ENCODE peak calls at places on chromosomes 12 and 14, in seven cellular contexts. M is GM12878, S is SK-N-SH, T is GM12891, C is HepG2, Q is K562, N is H1. E is an unnamed sample.

GRCh38 chr12:131836714-131837397 is 8.7 kb downstream of the MMP17 start:
- DNase-seq in M (no peak), S (no peak), T (no peak), C (no peak), Q (no peak), N (no peak), E (no peak)

GRCh38 chr12:21294176-21294575 is 40.5 kb downstream of the SLCO1A2 start:
- DNase-seq in M (no peak), S (no peak), T (no peak), C (no peak), Q (no peak), N (no peak), E (no peak)

GRCh38 chr14:69615471-69616407 is 4.3 kb downstream of the SUSD6 start:
- DNase-seq in M (peak), S (no peak), T (no peak), C (no peak), Q (no peak), N (no peak), E (no peak)

GRCh38 chr14:101624579-101624978 is 63.3 kb downstream of the DIO3 start:
- DNase-seq in M (no peak), S (no peak), T (no peak), C (no peak), Q (no peak), N (no peak), E (no peak)

GRCh38 chr14:76826122-76826521 is at the start of gene LRRC74A:
- DNase-seq in M (no peak), S (no peak), T (no peak), C (no peak), Q (no peak), N (no peak), E (no peak)

GRCh38 chr12:45745861-45746277 is 16.4 kb downstream of the ARID2 start:
- DNase-seq in M (no peak), S (peak), T (no peak), C (no peak), Q (no peak), N (no peak), E (no peak)

GRCh38 chr14:66379116-66379515 is 107.1 kb upstream of the CCDC196 start:
- DNase-seq in M (no peak), S (no peak), T (no peak), C (no peak), Q (no peak), N (no peak), E (no peak)

GRCh38 chr12:73308079-73308478 is 1035.9 kb downstream of the TRHDE start:
- DNase-seq in M (no peak), S (no peak), T (no peak), C (no peak), Q (no peak), N (no peak), E (no peak)

GRCh38 chr12:120598674-120599463 is 17.7 kb upstream of the POP5 start:
- DNase-seq in M (no peak), S (no peak), T (no peak), C (peak), Q (no peak), N (no peak), E (no peak)

GRCh38 chr14:68362841-68363240 is 430.0 kb downstream of the ZFP36L1 start:
- DNase-seq in M (no peak), S (no peak), T (no peak), C (no peak), Q (no peak), N (no peak), E (no peak)

GRCh38 chr12:67593041-67593870 is 55.3 kb upstream of the DYRK2 start:
- DNase-seq in M (no peak), S (no peak), T (no peak), C (no peak), Q (no peak), N (no peak), E (no peak)

GRCh38 chr12:12376636-12377448 is 20.0 kb downstream of the BORCS5 start:
- DNase-seq in M (peak), S (peak), T (peak), C (peak), Q (peak), N (no peak), E (peak)

GRCh38 chr12:110689002-110689600 is at the start of gene HVCN1:
- DNase-seq in M (no peak), S (peak), T (peak), C (no peak), Q (peak), N (peak), E (peak)

GRCh38 chr12:127548123-127548553 is 718.8 kb upstream of the TMEM132C start:
- DNase-seq in M (no peak), S (no peak), T (no peak), C (no peak), Q (no peak), N (no peak), E (no peak)
- TF ChIP-seq TAF1 in M (no peak), S (no peak), T (no peak), C (no peak), Q (no peak), N (no peak), E (no peak)

GRCh38 chr12:105331805-105332251 is 1.3 kb downstream of the C12orf75 start:
- DNase-seq in M (no peak), S (peak), T (no peak), C (peak), Q (no peak), N (no peak), E (no peak)
- TF ChIP-seq TAF1 in M (no peak), S (no peak), T (no peak), C (no peak), Q (no peak), N (no peak), E (no peak)

GRCh38 chr14:103207038-103207403 is 83.8 kb downstream of the TNFAIP2 start:
- DNase-seq in M (no peak), S (peak), T (no peak), C (no peak), Q (peak), N (peak), E (no peak)
- TF ChIP-seq TAF1 in M (no peak), S (no peak), T (no peak), C (no peak), Q (no peak), N (no peak), E (no peak)

GRCh38 chr12:124523071-124523470 is 44.3 kb downstream of the NCOR2 start:
- DNase-seq in M (no peak), S (no peak), T (no peak), C (no peak), Q (no peak), N (no peak), E (no peak)
- TF ChIP-seq TAF1 in M (no peak), S (no peak), T (no peak), C (no peak), Q (no peak), N (no peak), E (no peak)

DNA sequence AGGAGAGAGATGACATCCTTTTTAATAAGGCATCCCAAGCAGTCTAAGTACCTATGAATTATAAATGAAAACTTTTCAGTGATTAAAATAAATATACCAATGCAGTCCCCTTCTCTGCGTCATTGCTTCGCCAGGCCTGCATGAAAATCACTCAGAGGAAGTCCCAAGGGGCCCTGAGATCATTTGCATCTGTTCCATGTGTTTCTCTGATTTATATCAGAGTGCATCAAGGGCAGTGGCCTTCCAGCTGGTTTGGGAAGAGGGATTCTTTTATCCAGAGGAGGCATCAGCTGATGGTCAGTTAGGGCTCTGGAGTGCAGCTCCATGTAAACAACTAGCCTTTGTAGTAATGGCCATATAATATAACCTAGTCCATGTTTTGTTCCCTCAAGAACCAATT is 210.1 kb downstream of the RGS6 start:
- DNase-seq in M (no peak), S (no peak), T (no peak), C (no peak), Q (no peak), N (no peak), E (no peak)
- TF ChIP-seq TAF1 in M (no peak), S (no peak), T (no peak), C (no peak), Q (no peak), N (no peak), E (no peak)

GRCh38 chr12:69350777-69351176 is 2.6 kb downstream of the LYZ start:
- DNase-seq in M (no peak), S (no peak), T (no peak), C (no peak), Q (no peak), N (no peak), E (no peak)
- TF ChIP-seq TAF1 in M (no peak), S (no peak), T (no peak), C (no peak), Q (no peak), N (no peak), E (no peak)

GRCh38 chr12:119258149-119258548 is 76.4 kb upstream of the CCDC60 start:
- DNase-seq in M (no peak), S (no peak), T (no peak), C (no peak), Q (no peak), N (no peak), E (no peak)

GRCh38 chr12:119259483-119259882 is 75.0 kb upstream of the CCDC60 start:
- DNase-seq in M (no peak), S (no peak), T (no peak), C (no peak), Q (no peak), N (no peak), E (no peak)

GRCh38 chr12:119266963-119267362 is 67.6 kb upstream of the CCDC60 start:
- DNase-seq in M (no peak), S (no peak), T (no peak), C (no peak), Q (no peak), N (no peak), E (no peak)

DNA sequence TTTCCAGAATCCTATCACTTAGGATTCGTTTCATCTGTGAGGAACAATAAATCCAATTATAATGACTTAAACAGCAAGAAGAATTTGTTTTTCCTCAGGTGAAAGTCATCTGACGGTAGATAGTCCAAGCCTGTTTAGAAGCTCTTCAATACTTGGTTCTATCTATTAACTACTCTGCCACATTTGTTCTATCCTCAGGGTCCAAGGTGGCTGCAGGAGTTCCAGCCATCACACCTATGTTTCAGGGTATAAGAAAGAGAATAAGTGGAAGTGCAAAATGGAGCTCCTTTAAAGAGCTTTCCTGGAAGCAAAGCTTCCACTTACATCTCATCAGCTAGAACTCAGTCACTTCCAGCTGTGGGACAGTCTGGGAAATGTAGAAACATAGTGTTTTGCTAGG is 72.1 kb upstream of the CCDC60 start:
- DNase-seq in M (no peak), S (no peak), T (no peak), C (no peak), Q (no peak), N (no peak), E (no peak)
- TF ChIP-seq TAF1 in M (no peak), S (no peak), T (no peak), C (no peak), Q (no peak), N (no peak), E (no peak)

DNA sequence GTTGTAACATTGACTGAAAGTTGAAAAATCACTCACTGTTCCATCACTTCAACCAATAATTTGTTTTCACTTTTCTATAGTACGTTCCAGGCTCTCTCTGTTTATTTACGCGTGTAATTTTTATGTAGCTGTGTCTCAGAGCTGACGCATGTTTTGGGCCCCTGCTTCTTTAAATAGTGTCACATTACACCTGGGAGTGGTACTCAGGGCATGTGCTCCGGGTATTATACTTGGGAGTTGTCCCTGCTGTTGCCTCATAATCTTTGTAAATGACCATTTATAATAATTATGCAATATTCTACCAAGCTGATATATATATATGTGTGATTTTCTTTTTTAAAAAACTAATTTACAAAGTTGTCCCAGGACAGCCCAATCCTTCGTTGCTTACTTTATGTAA is 132.8 kb upstream of the CPM start:
- DNase-seq in M (no peak), S (no peak), T (no peak), C (no peak), Q (no peak), N (no peak), E (no peak)
- TF ChIP-seq TAF1 in M (no peak), S (no peak), T (no peak), C (no peak), Q (no peak), N (no peak), E (no peak)